ENCODE peak calls at places on chromosomes 13 and 19, in four cellular contexts. Y is mesendoderm; X is T-helper 2 cell; E is naive thymus-derived CD8-positive, alpha-beta T cell. S is an unnamed sample.

GRCh38 chr13:39254606-39255005 is 216.3 kb downstream of the NHLRC3 start:
- DNase-seq in Y (no peak), X (no peak), E (no peak), S (no peak)

GRCh38 chr13:45695198-45695730 is 6.9 kb upstream of the CBY2 start:
- DNase-seq in Y (no peak), X (no peak), E (no peak), S (no peak)

GRCh38 chr13:86795858-86796257 is 875.3 kb upstream of the SLITRK5 start:
- DNase-seq in Y (no peak), X (no peak), E (no peak), S (no peak)

GRCh38 chr13:67281476-67281875 is 51.3 kb upstream of the PCDH9 start:
- DNase-seq in Y (no peak), X (no peak), E (no peak), S (no peak)

GRCh38 chr19:56094449-56094848 is 26.6 kb downstream of the ZNF787 start:
- DNase-seq in Y (no peak), X (no peak), E (no peak), S (no peak)

GRCh38 chr19:58544591-58545285 is 874 bp downstream of the TRIM28 start:
- DNase-seq in Y (peak; percentile 57), X (peak; percentile 67), E (no peak), S (peak; percentile 80)

GRCh38 chr13:105491345-105491744 is 1044.1 kb downstream of the EFNB2 start:
- DNase-seq in Y (no peak), X (no peak), E (no peak), S (no peak)

GRCh38 chr13:25042141-25042540 is 53.8 kb upstream of the PABPC3 start:
- DNase-seq in Y (no peak), X (no peak), E (no peak), S (no peak)

GRCh38 chr19:55156202-55157063 is 1.1 kb downstream of the TNNI3 start:
- DNase-seq in Y (peak; percentile 91), X (no peak), E (peak; percentile 37), S (no peak)

S was measured in CD4-positive, alpha-beta T cell.